ENCODE peak calls at places on chromosomes 12 and 14, in eight cellular contexts. U, C, P, X, D, Q, B and L are unnamed samples.

GRCh38 chr12:16955083-16955657 is 349.2 kb upstream of the LMO3 start:
- DNase-seq in U (no peak), C (no peak), P (no peak), X (no peak), D (no peak), Q (no peak), B (no peak), L (no peak)

GRCh38 chr12:70463997-70464396 is 97.9 kb downstream of the KCNMB4 start:
- DNase-seq in U (no peak), C (no peak), P (no peak), X (no peak), D (no peak), Q (no peak), B (no peak), L (no peak)

GRCh38 chr14:68785817-68786490 is 6.9 kb downstream of the ZFP36L1 start:
- DNase-seq in U (no peak), C (peak; percentile 51), P (no peak), X (no peak), D (peak; percentile 53), Q (no peak), B (no peak), L (no peak)

GRCh38 chr12:27672654-27673053 is 23.6 kb upstream of the REP15 start:
- DNase-seq in U (no peak), C (no peak), P (no peak), X (no peak), D (no peak), Q (no peak), B (no peak), L (no peak)

GRCh38 chr14:38209572-38210159 is 2.0 kb downstream of the SSTR1 start:
- DNase-seq in U (no peak), C (no peak), P (no peak), X (no peak), D (no peak), Q (no peak), B (no peak), L (no peak)

GRCh38 chr12:70828391-70828790 is 92.1 kb downstream of the PTPRR start:
- DNase-seq in U (no peak), C (no peak), P (no peak), X (no peak), D (no peak), Q (no peak), B (no peak), L (no peak)

GRCh38 chr14:86802726-86803125 is 1190.3 kb downstream of the GALC start:
- DNase-seq in U (no peak), C (no peak), P (no peak), X (no peak), D (no peak), Q (no peak), B (no peak), L (no peak)

GRCh38 chr14:34692898-34693227 is 21.5 kb downstream of the CFL2 start:
- DNase-seq in U (no peak), C (no peak), P (no peak), X (no peak), D (no peak), Q (no peak), B (no peak), L (no peak)

GRCh38 chr12:66803972-66804371 is 125.1 kb upstream of the GRIP1 start:
- DNase-seq in U (no peak), C (no peak), P (no peak), X (no peak), D (no peak), Q (no peak), B (no peak), L (no peak)

GRCh38 chr14:76584271-76584702 is 177.0 kb upstream of the VASH1 start:
- DNase-seq in U (no peak), C (no peak), P (no peak), X (peak; percentile 31), D (no peak), Q (no peak), B (no peak), L (no peak)

GRCh38 chr12:132344181-132344580 is 14.8 kb upstream of the GALNT9 start:
- DNase-seq in U (no peak), C (no peak), P (no peak), X (no peak), D (no peak), Q (no peak), B (no peak), L (no peak)

GRCh38 chr12:47249719-47250506 is 170.2 kb upstream of the AMIGO2 start:
- DNase-seq in U (no peak), C (no peak), P (no peak), X (peak; percentile 52), D (peak; percentile 72), Q (no peak), B (no peak), L (no peak)

GRCh38 chr12:109277899-109278762 is 31.0 kb downstream of the FOXN4 start:
- DNase-seq in U (no peak), C (no peak), P (no peak), X (no peak), D (no peak), Q (no peak), B (no peak), L (no peak)

GRCh38 chr12:1797011-1797901 is 23.1 kb upstream of the LRTM2 start:
- DNase-seq in U (no peak), C (peak; percentile 49), P (no peak), X (peak; percentile 78), D (peak; percentile 68), Q (no peak), B (peak; percentile 46), L (peak; percentile 35)

GRCh38 chr12:100862600-100863149 is 68.1 kb downstream of the ANO4 start:
- DNase-seq in U (no peak), C (no peak), P (no peak), X (no peak), D (no peak), Q (no peak), B (no peak), L (no peak)

GRCh38 chr12:124821252-124822200 is 42.1 kb downstream of the SCARB1 start:
- DNase-seq in U (no peak), C (no peak), P (no peak), X (no peak), D (no peak), Q (no peak), B (no peak), L (no peak)

GRCh38 chr12:82963961-82964360 is 277.3 kb downstream of the TMTC2 start:
- DNase-seq in U (no peak), C (no peak), P (no peak), X (no peak), D (no peak), Q (no peak), B (no peak), L (no peak)

GRCh38 chr12:66187016-66187415 is 2.0 kb upstream of the IRAK3 start:
- DNase-seq in U (no peak), C (no peak), P (no peak), X (no peak), D (peak; percentile 24), Q (no peak), B (no peak), L (no peak)

GRCh38 chr12:56188786-56189335 is 422 bp downstream of the SMARCC2 start:
- DNase-seq in U (peak; percentile 37), C (no peak), P (no peak), X (no peak), D (peak; percentile 85), Q (no peak), B (peak; percentile 48), L (peak; percentile 42)

GRCh38 chr14:51547260-51547659 is 104.5 kb upstream of the FRMD6 start:
- DNase-seq in U (no peak), C (no peak), P (no peak), X (peak; percentile 28), D (no peak), Q (peak; percentile 90), B (no peak), L (no peak)

GRCh38 chr12:106601548-106601947 is 18.7 kb downstream of the RFX4 start:
- DNase-seq in U (no peak), C (no peak), P (no peak), X (no peak), D (peak; percentile 60), Q (no peak), B (no peak), L (no peak)

GRCh38 chr12:83603106-83603505 is 916.4 kb downstream of the TMTC2 start:
- DNase-seq in U (no peak), C (no peak), P (no peak), X (no peak), D (no peak), Q (no peak), B (no peak), L (no peak)

GRCh38 chr12:5905757-5906156 is 39.3 kb downstream of the ANO2 start:
- DNase-seq in U (no peak), C (no peak), P (no peak), X (no peak), D (peak; percentile 31), Q (no peak), B (no peak), L (no peak)

GRCh38 chr14:77314043-77314442 is 6.6 kb downstream of the POMT2 start:
- DNase-seq in U (no peak), C (no peak), P (peak; percentile 25), X (no peak), D (peak; percentile 77), Q (peak; percentile 28), B (no peak), L (no peak)

GRCh38 chr14:95585971-95586620 is 51.2 kb downstream of the GLRX5 start:
- DNase-seq in U (no peak), C (no peak), P (no peak), X (no peak), D (no peak), Q (no peak), B (no peak), L (no peak)

GRCh38 chr14:80653951-80654350 is 287.6 kb downstream of the CEP128 start:
- DNase-seq in U (no peak), C (no peak), P (no peak), X (no peak), D (no peak), Q (no peak), B (no peak), L (no peak)

GRCh38 chr12:116135209-116135930 is 142.1 kb downstream of the MED13L start:
- DNase-seq in U (peak; percentile 56), C (no peak), P (no peak), X (no peak), D (no peak), Q (no peak), B (no peak), L (no peak)

GRCh38 chr14:64461221-64461620 is 4.1 kb upstream of the AKAP5 start:
- DNase-seq in U (no peak), C (no peak), P (no peak), X (no peak), D (no peak), Q (no peak), B (no peak), L (no peak)

GRCh38 chr12:86349196-86349595 is 93.0 kb upstream of the MGAT4C start:
- DNase-seq in U (no peak), C (no peak), P (no peak), X (no peak), D (no peak), Q (no peak), B (no peak), L (no peak)